ENCODE peak calls at places on chromosome 12, in six cellular contexts. One of them, this sample, is unnamed.

GRCh38 chr12:40561395-40561966 is 130.8 kb upstream of the CNTN1 start:
- DNase-seq in IMR-90: no peak
- DNase-seq in sigmoid colon: no peak
- DNase-seq in neural progenitor cell: no peak
- DNase-seq in heart left ventricle: no peak
- DNase-seq in thoracic aorta: no peak
- DNase-seq in this sample: no peak

GRCh38 chr12:4809013-4809448 is 88.8 kb downstream of the GALNT8 start:
- DNase-seq in IMR-90: no peak
- DNase-seq in sigmoid colon: peak
- DNase-seq in neural progenitor cell: peak
- DNase-seq in heart left ventricle: no peak
- DNase-seq in thoracic aorta: no peak
- DNase-seq in this sample: no peak

GRCh38 chr12:34297790-34298164 is 275.5 kb downstream of the ALG10 start:
- DNase-seq in IMR-90: no peak
- DNase-seq in sigmoid colon: no peak
- DNase-seq in neural progenitor cell: no peak
- DNase-seq in heart left ventricle: no peak
- DNase-seq in thoracic aorta: no peak
- DNase-seq in this sample: no peak

GRCh38 chr12:44490181-44490580 is 385.9 kb downstream of the NELL2 start:
- DNase-seq in IMR-90: no peak
- DNase-seq in sigmoid colon: no peak
- DNase-seq in neural progenitor cell: no peak
- DNase-seq in heart left ventricle: no peak
- DNase-seq in thoracic aorta: no peak
- DNase-seq in this sample: no peak

GRCh38 chr12:132998742-132999141 is 12.6 kb downstream of the ZNF26 start:
- DNase-seq in IMR-90: no peak
- DNase-seq in sigmoid colon: no peak
- DNase-seq in neural progenitor cell: no peak
- DNase-seq in heart left ventricle: no peak
- DNase-seq in thoracic aorta: no peak
- DNase-seq in this sample: no peak

GRCh38 chr12:127401536-127401935 is 865.4 kb upstream of the TMEM132C start:
- DNase-seq in IMR-90: no peak
- DNase-seq in sigmoid colon: no peak
- DNase-seq in neural progenitor cell: no peak
- DNase-seq in heart left ventricle: no peak
- DNase-seq in thoracic aorta: no peak
- DNase-seq in this sample: no peak

GRCh38 chr12:62862259-62862881 is 72.6 kb downstream of the PPM1H start:
- DNase-seq in IMR-90: peak
- DNase-seq in sigmoid colon: no peak
- DNase-seq in neural progenitor cell: no peak
- DNase-seq in heart left ventricle: no peak
- DNase-seq in thoracic aorta: no peak
- DNase-seq in this sample: peak

GRCh38 chr12:83514372-83514771 is 827.7 kb downstream of the TMTC2 start:
- DNase-seq in IMR-90: no peak
- DNase-seq in sigmoid colon: no peak
- DNase-seq in neural progenitor cell: no peak
- DNase-seq in heart left ventricle: no peak
- DNase-seq in thoracic aorta: no peak
- DNase-seq in this sample: no peak

GRCh38 chr12:113598815-113599406 is 127.2 kb upstream of the LHX5 start:
- DNase-seq in IMR-90: no peak
- DNase-seq in sigmoid colon: no peak
- DNase-seq in neural progenitor cell: no peak
- DNase-seq in heart left ventricle: no peak
- DNase-seq in thoracic aorta: no peak
- DNase-seq in this sample: no peak

GRCh38 chr12:115506822-115507629 is 770.5 kb downstream of the MED13L start:
- DNase-seq in IMR-90: no peak
- DNase-seq in sigmoid colon: no peak
- DNase-seq in neural progenitor cell: peak
- DNase-seq in heart left ventricle: no peak
- DNase-seq in thoracic aorta: no peak
- DNase-seq in this sample: no peak

GRCh38 chr12:5442251-5443006 is 10.5 kb downstream of the NTF3 start:
- DNase-seq in IMR-90: peak
- DNase-seq in sigmoid colon: no peak
- DNase-seq in neural progenitor cell: peak
- DNase-seq in heart left ventricle: no peak
- DNase-seq in thoracic aorta: no peak
- DNase-seq in this sample: peak

GRCh38 chr12:104588048-104588942 is 131.5 kb downstream of the CHST11 start:
- DNase-seq in IMR-90: peak
- DNase-seq in sigmoid colon: no peak
- DNase-seq in neural progenitor cell: no peak
- DNase-seq in heart left ventricle: no peak
- DNase-seq in thoracic aorta: no peak
- DNase-seq in this sample: peak

GRCh38 chr12:51531982-51532497 is 59.0 kb upstream of the SCN8A start:
- DNase-seq in IMR-90: peak
- DNase-seq in sigmoid colon: peak
- DNase-seq in neural progenitor cell: peak
- DNase-seq in heart left ventricle: peak
- DNase-seq in thoracic aorta: peak
- DNase-seq in this sample: peak

GRCh38 chr12:92676710-92677109 is 26.1 kb upstream of the PLEKHG7 start:
- DNase-seq in IMR-90: no peak
- DNase-seq in sigmoid colon: no peak
- DNase-seq in neural progenitor cell: no peak
- DNase-seq in heart left ventricle: no peak
- DNase-seq in thoracic aorta: no peak
- DNase-seq in this sample: no peak

GRCh38 chr12:104632724-104633181 is 176.0 kb downstream of the CHST11 start:
- DNase-seq in IMR-90: peak
- DNase-seq in sigmoid colon: no peak
- DNase-seq in neural progenitor cell: no peak
- DNase-seq in heart left ventricle: no peak
- DNase-seq in thoracic aorta: no peak
- DNase-seq in this sample: peak

GRCh38 chr12:48194780-48195179 is 8.3 kb downstream of the OR10AD1 start:
- DNase-seq in IMR-90: no peak
- DNase-seq in sigmoid colon: no peak
- DNase-seq in neural progenitor cell: no peak
- DNase-seq in heart left ventricle: no peak
- DNase-seq in thoracic aorta: no peak
- DNase-seq in this sample: peak

GRCh38 chr12:106673151-106673550 is 90.3 kb downstream of the RFX4 start:
- DNase-seq in IMR-90: no peak
- DNase-seq in sigmoid colon: no peak
- DNase-seq in neural progenitor cell: peak
- DNase-seq in heart left ventricle: no peak
- DNase-seq in thoracic aorta: no peak
- DNase-seq in this sample: no peak

GRCh38 chr12:10409387-10409786 is at the start of gene KLRC4:
- DNase-seq in IMR-90: peak
- DNase-seq in sigmoid colon: no peak
- DNase-seq in neural progenitor cell: no peak
- DNase-seq in heart left ventricle: no peak
- DNase-seq in thoracic aorta: no peak
- DNase-seq in this sample: no peak

GRCh38 chr12:25875661-25876060 is 82.8 kb upstream of the RASSF8 start:
- DNase-seq in IMR-90: no peak
- DNase-seq in sigmoid colon: no peak
- DNase-seq in neural progenitor cell: no peak
- DNase-seq in heart left ventricle: no peak
- DNase-seq in thoracic aorta: no peak
- DNase-seq in this sample: peak

GRCh38 chr12:54853933-54854538 is at the start of gene MUCL1:
- DNase-seq in IMR-90: peak
- DNase-seq in sigmoid colon: no peak
- DNase-seq in neural progenitor cell: peak
- DNase-seq in heart left ventricle: peak
- DNase-seq in thoracic aorta: no peak
- DNase-seq in this sample: peak

GRCh38 chr12:115810166-115810565 is 467.3 kb downstream of the MED13L start:
- DNase-seq in IMR-90: no peak
- DNase-seq in sigmoid colon: no peak
- DNase-seq in neural progenitor cell: no peak
- DNase-seq in heart left ventricle: no peak
- DNase-seq in thoracic aorta: no peak
- DNase-seq in this sample: no peak

GRCh38 chr12:7259060-7259459 is 44.8 kb upstream of the ACSM4 start:
- DNase-seq in IMR-90: no peak
- DNase-seq in sigmoid colon: no peak
- DNase-seq in neural progenitor cell: no peak
- DNase-seq in heart left ventricle: no peak
- DNase-seq in thoracic aorta: no peak
- DNase-seq in this sample: no peak

GRCh38 chr12:62681306-62681705 is 214.7 kb downstream of the MON2 start:
- DNase-seq in IMR-90: no peak
- DNase-seq in sigmoid colon: no peak
- DNase-seq in neural progenitor cell: no peak
- DNase-seq in heart left ventricle: no peak
- DNase-seq in thoracic aorta: no peak
- DNase-seq in this sample: no peak

GRCh38 chr12:79344855-79345840 is 345.6 kb downstream of the PAWR start:
- DNase-seq in IMR-90: peak
- DNase-seq in sigmoid colon: no peak
- DNase-seq in neural progenitor cell: peak
- DNase-seq in heart left ventricle: no peak
- DNase-seq in thoracic aorta: no peak
- DNase-seq in this sample: peak

GRCh38 chr12:113259499-113259953 is 38.3 kb downstream of the TPCN1 start:
- DNase-seq in IMR-90: no peak
- DNase-seq in sigmoid colon: peak
- DNase-seq in neural progenitor cell: no peak
- DNase-seq in heart left ventricle: peak
- DNase-seq in thoracic aorta: no peak
- DNase-seq in this sample: peak

GRCh38 chr12:28024231-28024995 is 51.9 kb upstream of the PTHLH start:
- DNase-seq in IMR-90: peak
- DNase-seq in sigmoid colon: no peak
- DNase-seq in neural progenitor cell: no peak
- DNase-seq in heart left ventricle: no peak
- DNase-seq in thoracic aorta: no peak
- DNase-seq in this sample: peak

GRCh38 chr12:2960432-2960956 is 1.3 kb downstream of the TEAD4 start:
- DNase-seq in IMR-90: peak
- DNase-seq in sigmoid colon: no peak
- DNase-seq in neural progenitor cell: peak
- DNase-seq in heart left ventricle: no peak
- DNase-seq in thoracic aorta: no peak
- DNase-seq in this sample: peak

GRCh38 chr12:108850854-108851573 is 6.4 kb downstream of the SSH1 start:
- DNase-seq in IMR-90: peak
- DNase-seq in sigmoid colon: peak
- DNase-seq in neural progenitor cell: no peak
- DNase-seq in heart left ventricle: peak
- DNase-seq in thoracic aorta: no peak
- DNase-seq in this sample: peak

GRCh38 chr12:29970501-29970900 is 186.8 kb upstream of the TMTC1 start:
- DNase-seq in IMR-90: no peak
- DNase-seq in sigmoid colon: no peak
- DNase-seq in neural progenitor cell: no peak
- DNase-seq in heart left ventricle: no peak
- DNase-seq in thoracic aorta: no peak
- DNase-seq in this sample: no peak

GRCh38 chr12:75437564-75437963 is 43.0 kb upstream of the GLIPR1 start:
- DNase-seq in IMR-90: peak
- DNase-seq in sigmoid colon: no peak
- DNase-seq in neural progenitor cell: no peak
- DNase-seq in heart left ventricle: no peak
- DNase-seq in thoracic aorta: no peak
- DNase-seq in this sample: peak
- TF ChIP-seq CTCF in IMR-90: peak
- TF ChIP-seq CTCF in sigmoid colon: no peak
- TF ChIP-seq CTCF in neural progenitor cell: no peak
- TF ChIP-seq CTCF in heart left ventricle: no peak
- TF ChIP-seq CTCF in thoracic aorta: no peak
- TF ChIP-seq CTCF in this sample: peak

GRCh38 chr12:128820253-128820652 is 3.5 kb downstream of the SLC15A4 start:
- DNase-seq in IMR-90: no peak
- DNase-seq in sigmoid colon: no peak
- DNase-seq in neural progenitor cell: no peak
- DNase-seq in heart left ventricle: no peak
- DNase-seq in thoracic aorta: no peak
- DNase-seq in this sample: no peak
- H3K4me3 ChIP-seq in IMR-90: no peak
- H3K4me3 ChIP-seq in sigmoid colon: no peak
- H3K4me3 ChIP-seq in neural progenitor cell: no peak
- H3K4me3 ChIP-seq in heart left ventricle: no peak
- H3K4me3 ChIP-seq in thoracic aorta: no peak
- H3K4me3 ChIP-seq in this sample: no peak

DNA sequence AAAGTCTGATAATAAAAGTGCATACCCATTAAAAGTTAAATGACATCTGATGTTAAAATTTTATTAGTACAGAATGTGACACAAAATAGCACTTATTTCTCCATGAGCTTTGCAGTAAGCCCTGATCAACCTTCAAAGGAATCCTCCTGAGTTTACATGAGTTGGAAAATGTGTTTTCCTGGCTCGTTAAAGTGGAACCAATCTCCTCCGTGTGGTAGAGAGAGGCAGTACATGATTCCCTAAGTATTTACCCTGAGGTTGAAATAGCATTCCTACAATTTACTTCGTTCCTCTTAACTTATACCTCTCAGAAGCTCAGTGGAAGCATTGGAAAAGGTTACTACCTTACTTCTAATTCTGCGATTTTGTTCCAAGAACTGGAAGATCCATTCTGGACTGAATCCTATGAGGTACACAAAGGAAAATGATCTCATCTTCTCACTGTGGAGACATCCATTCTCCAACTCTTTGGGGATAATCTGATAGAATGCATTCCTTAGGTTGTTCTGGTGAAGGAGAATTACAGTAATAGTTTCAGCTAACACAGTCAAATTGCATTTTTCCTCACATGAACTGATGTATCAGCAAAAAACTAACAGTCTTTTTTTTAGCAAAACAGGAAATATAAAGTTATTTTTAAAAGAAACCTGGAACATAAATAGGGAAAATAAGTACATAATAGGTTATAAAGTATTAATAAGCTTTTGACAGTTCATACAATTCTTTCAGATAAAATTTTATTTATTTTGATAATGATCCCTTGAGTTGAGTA is 475.6 kb downstream of the PDZRN4 start:
- DNase-seq in IMR-90: peak
- DNase-seq in sigmoid colon: no peak
- DNase-seq in neural progenitor cell: peak
- DNase-seq in heart left ventricle: no peak
- DNase-seq in thoracic aorta: no peak
- DNase-seq in this sample: no peak
- TF ChIP-seq CTCF in IMR-90: peak
- TF ChIP-seq CTCF in sigmoid colon: no peak
- TF ChIP-seq CTCF in neural progenitor cell: peak
- TF ChIP-seq CTCF in heart left ventricle: peak
- TF ChIP-seq CTCF in thoracic aorta: no peak
- TF ChIP-seq CTCF in this sample: no peak

DNA sequence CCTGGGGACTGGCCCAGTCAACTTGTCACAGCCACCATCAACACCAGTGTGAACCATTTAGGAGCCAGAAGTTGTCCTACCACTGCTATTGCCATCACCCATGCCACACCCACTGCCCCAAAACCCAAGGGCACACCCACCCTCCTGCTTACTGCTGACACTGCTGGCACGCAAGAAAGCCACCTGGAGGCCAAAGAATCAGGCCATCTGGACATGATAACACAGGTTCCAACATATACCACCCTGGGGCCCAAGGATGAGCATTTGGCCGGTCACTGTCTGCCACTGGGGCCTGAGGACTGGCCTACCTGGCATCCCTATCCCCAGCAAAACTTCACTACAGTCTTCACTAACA is 181.6 kb downstream of the MYRFL start:
- DNase-seq in IMR-90: no peak
- DNase-seq in sigmoid colon: no peak
- DNase-seq in neural progenitor cell: no peak
- DNase-seq in heart left ventricle: no peak
- DNase-seq in thoracic aorta: no peak
- DNase-seq in this sample: no peak
- H3K4me3 ChIP-seq in IMR-90: no peak
- H3K4me3 ChIP-seq in sigmoid colon: no peak
- H3K4me3 ChIP-seq in neural progenitor cell: no peak
- H3K4me3 ChIP-seq in heart left ventricle: no peak
- H3K4me3 ChIP-seq in thoracic aorta: no peak
- H3K4me3 ChIP-seq in this sample: no peak